ENCODE peak calls at places on chromosome 20, in ten cellular contexts. M is KBM-7; S is endodermal cell; E is activated CD4-positive, alpha-beta T cell treated with anti-CD3 and anti-CD28 coated beads, Interleukin-2, amount 50 U/mL, for 4 hours; A is fibroblast of pulmonary artery; Y is posterior cingulate gyrus; N is endothelial cell; C is fibroblast of mammary gland; T is Calu3; B is non-pigmented ciliary epithelial cell. V is an unnamed sample.

GRCh38 chr20:3876676-3877075 is 12.5 kb upstream of the PANK2 start:
- DNase-seq in M (no peak), S (no peak), E (no peak), A (no peak), Y (no peak), N (no peak), C (no peak), T (no peak), B (no peak), V (no peak)

GRCh38 chr20:400451-401275 is 7.4 kb upstream of the RBCK1 start:
- DNase-seq in M (no peak), S (no peak), E (no peak), A (no peak), Y (no peak), N (no peak), C (no peak), T (no peak), B (no peak), V (peak)

GRCh38 chr20:23436681-23437080 is 2.8 kb upstream of the CSTL1 start:
- DNase-seq in M (no peak), S (peak), E (no peak), A (peak), Y (no peak), N (peak), C (no peak), T (no peak), B (no peak), V (no peak)

GRCh38 chr20:50517817-50518154 is 7.6 kb downstream of the PTPN1 start:
- DNase-seq in M (peak), S (no peak), E (no peak), A (no peak), Y (no peak), N (no peak), C (no peak), T (no peak), B (no peak), V (no peak)

GRCh38 chr20:10466325-10466724 is 31.2 kb downstream of the SLX4IP start:
- DNase-seq in M (no peak), S (peak), E (no peak), A (peak), Y (no peak), N (peak), C (peak), T (no peak), B (no peak), V (no peak)

GRCh38 chr20:22410556-22411130 is 173.7 kb downstream of the FOXA2 start:
- DNase-seq in M (no peak), S (no peak), E (no peak), A (no peak), Y (no peak), N (no peak), C (no peak), T (no peak), B (no peak), V (no peak)

GRCh38 chr20:38165966-38166706 is 1.1 kb upstream of the TGM2 start:
- DNase-seq in M (no peak), S (no peak), E (no peak), A (peak), Y (no peak), N (no peak), C (no peak), T (no peak), B (no peak), V (no peak)

GRCh38 chr20:40641809-40642208 is 47.2 kb downstream of the MAFB start:
- DNase-seq in M (no peak), S (no peak), E (no peak), A (no peak), Y (no peak), N (no peak), C (no peak), T (no peak), B (no peak), V (no peak)

GRCh38 chr20:54431545-54431944 is 43.8 kb upstream of the DOK5 start:
- DNase-seq in M (no peak), S (no peak), E (no peak), A (no peak), Y (no peak), N (no peak), C (peak), T (no peak), B (no peak), V (peak)

GRCh38 chr20:63087872-63088680 is 81.3 kb upstream of the BHLHE23 start:
- DNase-seq in M (no peak), S (peak), E (no peak), A (no peak), Y (peak), N (no peak), C (no peak), T (no peak), B (no peak), V (no peak)

GRCh38 chr20:60598528-60598927 is 640.3 kb downstream of the CDH26 start:
- DNase-seq in M (no peak), S (no peak), E (no peak), A (no peak), Y (no peak), N (no peak), C (no peak), T (no peak), B (no peak), V (no peak)

GRCh38 chr20:58528412-58528811 is 13.2 kb upstream of the APCDD1L start:
- DNase-seq in M (no peak), S (no peak), E (no peak), A (no peak), Y (no peak), N (no peak), C (no peak), T (no peak), B (no peak), V (no peak)

GRCh38 chr20:20038586-20038985 is 13.7 kb downstream of the CRNKL1 start:
- DNase-seq in M (no peak), S (no peak), E (no peak), A (no peak), Y (no peak), N (no peak), C (no peak), T (no peak), B (no peak), V (no peak)

GRCh38 chr20:8662433-8662954 is 406.4 kb upstream of the PLCB4 start:
- DNase-seq in M (peak), S (no peak), E (no peak), A (no peak), Y (no peak), N (no peak), C (no peak), T (no peak), B (no peak), V (no peak)

V was measured in renal cortical epithelial cell.